ENCODE peak calls at places on chromosomes 16 and 17, in six cellular contexts. X, B, L, U, T and C are unnamed samples. For H3K27me3, the result is how much of the 10 kb centered on the place peaks cover.

GRCh38 chr17:41799366-41799765 is 12.4 kb downstream of the P3H4 start:
- DNase-seq in X (no peak), B (no peak), L (peak), U (no peak), T (no peak), C (no peak)

GRCh38 chr16:28259091-28259780 is 33.1 kb upstream of the SBK1 start:
- DNase-seq in X (no peak), B (no peak), L (no peak), U (no peak), T (no peak), C (no peak)

GRCh38 chr16:89157778-89158177 is 13.8 kb upstream of the CDH15 start:
- DNase-seq in X (no peak), B (no peak), L (no peak), U (no peak), T (no peak), C (no peak)

GRCh38 chr17:6366144-6366755 is 68.7 kb downstream of the AIPL1 start:
- DNase-seq in X (no peak), B (peak), L (peak), U (peak), T (no peak), C (no peak)

GRCh38 chr17:2819921-2820501 is 23.8 kb downstream of the RAP1GAP2 start:
- DNase-seq in X (no peak), B (no peak), L (no peak), U (no peak), T (no peak), C (no peak)

GRCh38 chr17:48505788-48506187 is 25.0 kb downstream of the HOXB1 start:
- DNase-seq in X (no peak), B (peak), L (peak), U (peak), T (no peak), C (no peak)

GRCh38 chr17:19753661-19754463 is 5.8 kb upstream of the ALDH3A1 start:
- DNase-seq in X (no peak), B (no peak), L (peak), U (no peak), T (no peak), C (peak)

GRCh38 chr17:76280650-76281049 is 15.5 kb downstream of the UBALD2 start:
- DNase-seq in X (no peak), B (no peak), L (no peak), U (no peak), T (no peak), C (peak)

GRCh38 chr17:19482571-19482970 is 51.1 kb upstream of the SLC47A1 start:
- DNase-seq in X (no peak), B (peak), L (peak), U (peak), T (no peak), C (no peak)

GRCh38 chr17:12974319-12974661 is 43.5 kb downstream of the ELAC2 start:
- DNase-seq in X (no peak), B (peak), L (no peak), U (peak), T (no peak), C (peak)

GRCh38 chr16:12703935-12704334 is 99.8 kb downstream of the CPPED1 start:
- DNase-seq in X (no peak), B (no peak), L (no peak), U (no peak), T (no peak), C (no peak)

GRCh38 chr17:4772235-4772613 is 538 bp downstream of the TM4SF5 start:
- DNase-seq in X (no peak), B (no peak), L (no peak), U (no peak), T (no peak), C (no peak)

GRCh38 chr17:2580641-2581040 is 12.8 kb upstream of the PAFAH1B1 start:
- DNase-seq in X (no peak), B (no peak), L (no peak), U (no peak), T (no peak), C (no peak)

GRCh38 chr16:78198299-78198698 is 98.8 kb downstream of the WWOX start:
- DNase-seq in X (no peak), B (no peak), L (no peak), U (no peak), T (no peak), C (no peak)

GRCh38 chr17:14311979-14312378 is 11.1 kb downstream of the HS3ST3B1 start:
- DNase-seq in X (no peak), B (no peak), L (no peak), U (no peak), T (no peak), C (peak)

GRCh38 chr17:46974086-46974485 is 5.0 kb downstream of the RPRML start:
- DNase-seq in X (no peak), B (no peak), L (no peak), U (no peak), T (no peak), C (no peak)

GRCh38 chr17:46975287-46975686 is 3.8 kb downstream of the RPRML start:
- DNase-seq in X (no peak), B (no peak), L (no peak), U (no peak), T (no peak), C (no peak)

GRCh38 chr17:46968896-46969295 is 10.2 kb downstream of the RPRML start:
- DNase-seq in X (no peak), B (no peak), L (no peak), U (no peak), T (no peak), C (no peak)

GRCh38 chr17:46971647-46972300 is 7.3 kb downstream of the RPRML start:
- DNase-seq in X (no peak), B (no peak), L (no peak), U (no peak), T (no peak), C (no peak)

GRCh38 chr17:46972346-46972745 is 6.7 kb downstream of the RPRML start:
- DNase-seq in X (no peak), B (no peak), L (no peak), U (no peak), T (no peak), C (peak)
- H3K4me3 ChIP-seq in X (no peak), B (no peak), L (no peak), U (no peak), T (no peak), C (no peak)

GRCh38 chr17:74936470-74936799 is 737 bp downstream of the OTOP3 start:
- DNase-seq in X (no peak), B (no peak), L (no peak), U (no peak), T (no peak), C (no peak)
- H3K27me3 ChIP-seq in X (under half), B (half or more), L (under half), U (under half), T (half or more), C (under half)

GRCh38 chr16:79844603-79845002 is 244.1 kb upstream of the MAF start:
- DNase-seq in X (no peak), B (no peak), L (no peak), U (no peak), T (no peak), C (no peak)

GRCh38 chr16:79845006-79845733 is 244.6 kb upstream of the MAF start:
- DNase-seq in X (no peak), B (no peak), L (no peak), U (no peak), T (no peak), C (no peak)

GRCh38 chr16:79842197-79842596 is 241.7 kb upstream of the MAF start:
- DNase-seq in X (no peak), B (no peak), L (no peak), U (no peak), T (no peak), C (no peak)

GRCh38 chr16:79843145-79843544 is 242.6 kb upstream of the MAF start:
- DNase-seq in X (no peak), B (no peak), L (no peak), U (no peak), T (no peak), C (no peak)

GRCh38 chr16:79843631-79844043 is 243.1 kb upstream of the MAF start:
- DNase-seq in X (no peak), B (no peak), L (peak), U (no peak), T (no peak), C (no peak)
- H3K27ac ChIP-seq in X (no peak), B (no peak), L (no peak), U (no peak), T (no peak), C (no peak)

DNA sequence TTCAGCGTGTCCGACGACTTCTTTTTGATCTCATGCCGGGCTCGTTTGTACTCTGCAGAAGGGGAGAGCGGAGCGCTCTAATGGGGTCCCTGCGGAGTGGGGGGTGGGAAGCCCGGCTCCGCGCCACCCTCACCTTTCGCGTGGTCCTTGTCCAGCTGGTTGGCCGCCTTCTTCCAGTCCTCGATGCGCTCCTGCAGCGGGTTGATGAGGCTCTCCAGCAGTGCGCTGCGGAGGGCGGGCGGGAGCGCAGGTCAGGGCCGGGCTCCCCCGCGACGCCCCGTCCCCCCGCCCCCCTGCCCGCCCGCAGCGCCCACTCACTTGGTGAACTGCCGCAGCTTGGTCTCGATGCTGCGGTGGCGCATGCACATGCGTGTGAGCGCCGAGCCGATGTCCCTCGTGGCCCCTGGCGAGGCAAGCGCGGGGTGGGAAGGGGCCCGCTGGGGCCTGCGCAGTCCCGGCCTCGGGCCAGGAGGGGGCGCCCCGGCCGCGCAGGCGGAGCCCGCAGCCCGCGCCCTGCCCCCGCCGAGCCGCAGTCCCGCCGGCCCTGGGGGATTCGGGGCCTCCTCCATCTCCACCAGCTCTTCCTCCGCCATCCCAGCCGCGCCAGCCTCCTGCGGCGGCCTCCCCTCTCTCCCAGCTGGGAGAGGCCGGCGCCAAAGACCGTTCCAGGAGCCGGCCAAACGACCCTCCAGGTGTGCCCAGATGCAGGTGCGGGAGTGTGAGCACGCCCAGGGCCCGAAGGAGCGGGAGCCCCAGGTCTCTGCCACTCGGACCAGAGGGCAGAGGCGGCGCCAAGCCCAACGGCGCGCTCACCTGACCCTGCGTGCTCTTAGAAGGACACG is 6.0 kb downstream of the MTSS2 start:
- DNase-seq in X (peak), B (no peak), L (no peak), U (no peak), T (no peak), C (peak)
- H3K4me3 ChIP-seq in X (no peak), B (no peak), L (no peak), U (peak), T (no peak), C (no peak)

GRCh38 chr17:44961921-44962350 is 6.2 kb downstream of the C1QL1 start:
- DNase-seq in X (no peak), B (no peak), L (no peak), U (no peak), T (no peak), C (no peak)
- H3K27me3 ChIP-seq in X (under half), B (under half), L (under half), U (under half), T (under half), C (under half)

GRCh38 chr17:80895366-80895765 is 96.3 kb upstream of the CHMP6 start:
- DNase-seq in X (no peak), B (no peak), L (no peak), U (no peak), T (no peak), C (no peak)
- H3K27ac ChIP-seq in X (no peak), B (no peak), L (no peak), U (no peak), T (no peak), C (no peak)

GRCh38 chr17:79428988-79429387 is 181.9 kb downstream of the RBFOX3 start:
- DNase-seq in X (no peak), B (no peak), L (no peak), U (no peak), T (no peak), C (no peak)
- H3K4me3 ChIP-seq in X (no peak), B (no peak), L (no peak), U (no peak), T (no peak), C (no peak)

GRCh38 chr17:79135628-79136405 is 61.2 kb downstream of the ENGASE start:
- DNase-seq in X (no peak), B (no peak), L (no peak), U (no peak), T (no peak), C (no peak)
- H3K27me3 ChIP-seq in X (under half), B (under half), L (under half), U (under half), T (under half), C (under half)